ENCODE peak calls at places on chromosomes 5 and 9, in ten cellular contexts. One of them, this sample, is unnamed.
A peak's percentile ranks its signal among the peaks of the same experiment; 100 is the strongest.

GRCh38 chr5:75574791-75575190 is 36.5 kb upstream of the ANKDD1B start:
- DNase-seq in fibroblast of lung: peak; percentile 43
- DNase-seq in spleen: no peak
- DNase-seq in ovary: no peak
- DNase-seq in mammary epithelial cell: no peak
- DNase-seq in upper lobe of left lung: no peak
- DNase-seq in tibial nerve: no peak
- DNase-seq in MM.1S: no peak
- DNase-seq in colonic mucosa: no peak
- DNase-seq in psoas muscle: no peak
- DNase-seq in this sample: no peak

GRCh38 chr5:22852807-22853670 is at the start of gene CDH12:
- DNase-seq in tibial nerve: no peak
- DNase-seq in fibroblast of lung: peak; percentile 32
- DNase-seq in spleen: peak; percentile 67
- DNase-seq in upper lobe of left lung: peak; percentile 65
- DNase-seq in mammary epithelial cell: peak; percentile 16
- DNase-seq in ovary: no peak
- DNase-seq in colonic mucosa: no peak
- DNase-seq in MM.1S: peak; percentile 27
- DNase-seq in psoas muscle: no peak
- DNase-seq in this sample: no peak

GRCh38 chr5:138276402-138277054 is 2.1 kb upstream of the GFRA3 start:
- DNase-seq in upper lobe of left lung: no peak
- DNase-seq in fibroblast of lung: no peak
- DNase-seq in spleen: no peak
- DNase-seq in tibial nerve: no peak
- DNase-seq in colonic mucosa: no peak
- DNase-seq in ovary: no peak
- DNase-seq in psoas muscle: no peak
- DNase-seq in mammary epithelial cell: no peak
- DNase-seq in MM.1S: no peak
- DNase-seq in this sample: no peak

GRCh38 chr5:17412760-17413671 is 85.0 kb upstream of the TAF11L2 start:
- DNase-seq in tibial nerve: no peak
- DNase-seq in upper lobe of left lung: no peak
- DNase-seq in colonic mucosa: no peak
- DNase-seq in mammary epithelial cell: no peak
- DNase-seq in psoas muscle: no peak
- DNase-seq in fibroblast of lung: no peak
- DNase-seq in MM.1S: no peak
- DNase-seq in ovary: no peak
- DNase-seq in spleen: peak; percentile 81
- DNase-seq in this sample: no peak

GRCh38 chr5:134511796-134512660 is 13.4 kb upstream of the JADE2 start:
- DNase-seq in mammary epithelial cell: peak; percentile 35
- DNase-seq in ovary: peak; percentile 90
- DNase-seq in upper lobe of left lung: no peak
- DNase-seq in spleen: no peak
- DNase-seq in colonic mucosa: peak; percentile 72
- DNase-seq in fibroblast of lung: peak; percentile 88
- DNase-seq in tibial nerve: peak; percentile 79
- DNase-seq in psoas muscle: peak; percentile 89
- DNase-seq in MM.1S: no peak
- DNase-seq in this sample: peak; percentile 72

GRCh38 chr9:114465906-114466900 is 39.1 kb downstream of the WHRN start:
- DNase-seq in ovary: peak; percentile 65
- DNase-seq in mammary epithelial cell: no peak
- DNase-seq in MM.1S: no peak
- DNase-seq in spleen: no peak
- DNase-seq in upper lobe of left lung: peak; percentile 56
- DNase-seq in colonic mucosa: no peak
- DNase-seq in fibroblast of lung: no peak
- DNase-seq in tibial nerve: no peak
- DNase-seq in psoas muscle: no peak
- DNase-seq in this sample: no peak

GRCh38 chr9:133597316-133597957 is 11.8 kb downstream of the FAM163B start:
- DNase-seq in ovary: no peak
- DNase-seq in spleen: no peak
- DNase-seq in colonic mucosa: no peak
- DNase-seq in psoas muscle: no peak
- DNase-seq in mammary epithelial cell: no peak
- DNase-seq in tibial nerve: no peak
- DNase-seq in fibroblast of lung: peak; percentile 18
- DNase-seq in upper lobe of left lung: no peak
- DNase-seq in MM.1S: no peak
- DNase-seq in this sample: no peak

GRCh38 chr5:95759634-95760033 is 28.5 kb downstream of the RHOBTB3 start:
- DNase-seq in mammary epithelial cell: no peak
- DNase-seq in psoas muscle: no peak
- DNase-seq in ovary: no peak
- DNase-seq in spleen: no peak
- DNase-seq in upper lobe of left lung: no peak
- DNase-seq in colonic mucosa: peak; percentile 32
- DNase-seq in tibial nerve: no peak
- DNase-seq in fibroblast of lung: peak; percentile 44
- DNase-seq in MM.1S: no peak
- DNase-seq in this sample: no peak

GRCh38 chr5:128264567-128264966 is 181.0 kb downstream of the SLC12A2 start:
- DNase-seq in spleen: no peak
- DNase-seq in ovary: no peak
- DNase-seq in tibial nerve: no peak
- DNase-seq in psoas muscle: no peak
- DNase-seq in colonic mucosa: no peak
- DNase-seq in upper lobe of left lung: no peak
- DNase-seq in mammary epithelial cell: no peak
- DNase-seq in fibroblast of lung: peak; percentile 37
- DNase-seq in MM.1S: no peak
- DNase-seq in this sample: no peak

GRCh38 chr9:126151031-126151670 is 175.5 kb upstream of the MVB12B start:
- DNase-seq in tibial nerve: no peak
- DNase-seq in spleen: peak; percentile 33
- DNase-seq in fibroblast of lung: peak; percentile 3
- DNase-seq in upper lobe of left lung: no peak
- DNase-seq in psoas muscle: no peak
- DNase-seq in MM.1S: no peak
- DNase-seq in mammary epithelial cell: no peak
- DNase-seq in ovary: no peak
- DNase-seq in colonic mucosa: peak; percentile 29
- DNase-seq in this sample: no peak

GRCh38 chr9:124600407-124600806 is 93.2 kb upstream of the NR5A1 start:
- DNase-seq in colonic mucosa: no peak
- DNase-seq in mammary epithelial cell: no peak
- DNase-seq in fibroblast of lung: no peak
- DNase-seq in tibial nerve: no peak
- DNase-seq in upper lobe of left lung: no peak
- DNase-seq in psoas muscle: no peak
- DNase-seq in MM.1S: no peak
- DNase-seq in spleen: no peak
- DNase-seq in ovary: no peak
- DNase-seq in this sample: no peak

GRCh38 chr5:177310332-177310731 is 1.4 kb downstream of the MXD3 start:
- DNase-seq in MM.1S: no peak
- DNase-seq in psoas muscle: no peak
- DNase-seq in upper lobe of left lung: peak; percentile 82
- DNase-seq in fibroblast of lung: no peak
- DNase-seq in colonic mucosa: no peak
- DNase-seq in tibial nerve: no peak
- DNase-seq in mammary epithelial cell: no peak
- DNase-seq in ovary: no peak
- DNase-seq in spleen: peak; percentile 87
- DNase-seq in this sample: no peak

GRCh38 chr5:9421823-9422354 is 124.0 kb downstream of the SEMA5A start:
- DNase-seq in psoas muscle: no peak
- DNase-seq in spleen: no peak
- DNase-seq in upper lobe of left lung: no peak
- DNase-seq in mammary epithelial cell: no peak
- DNase-seq in colonic mucosa: no peak
- DNase-seq in tibial nerve: no peak
- DNase-seq in ovary: no peak
- DNase-seq in fibroblast of lung: peak; percentile 48
- DNase-seq in MM.1S: no peak
- DNase-seq in this sample: no peak

GRCh38 chr9:136665111-136665703 is 2.5 kb downstream of the EGFL7 start:
- DNase-seq in psoas muscle: no peak
- DNase-seq in colonic mucosa: no peak
- DNase-seq in spleen: no peak
- DNase-seq in ovary: no peak
- DNase-seq in mammary epithelial cell: no peak
- DNase-seq in MM.1S: no peak
- DNase-seq in upper lobe of left lung: no peak
- DNase-seq in tibial nerve: no peak
- DNase-seq in fibroblast of lung: no peak
- DNase-seq in this sample: no peak
- TF ChIP-seq CTCF in psoas muscle: no peak
- TF ChIP-seq CTCF in colonic mucosa: no peak
- TF ChIP-seq CTCF in spleen: peak; percentile 46
- TF ChIP-seq CTCF in ovary: no peak
- TF ChIP-seq CTCF in mammary epithelial cell: no peak
- TF ChIP-seq CTCF in MM.1S: no peak
- TF ChIP-seq CTCF in upper lobe of left lung: peak; percentile 48
- TF ChIP-seq CTCF in tibial nerve: peak; percentile 8
- TF ChIP-seq CTCF in fibroblast of lung: peak; percentile 10
- TF ChIP-seq CTCF in this sample: peak; percentile 48

GRCh38 chr5:172867761-172868435 is 33.8 kb downstream of the ERGIC1 start:
- DNase-seq in tibial nerve: no peak
- DNase-seq in spleen: peak; percentile 16
- DNase-seq in fibroblast of lung: no peak
- DNase-seq in MM.1S: no peak
- DNase-seq in mammary epithelial cell: no peak
- DNase-seq in colonic mucosa: no peak
- DNase-seq in ovary: no peak
- DNase-seq in upper lobe of left lung: no peak
- DNase-seq in psoas muscle: no peak
- DNase-seq in this sample: no peak
- H3K4me1 ChIP-seq in tibial nerve: peaks cover 69% of the 10 kb centered on the region
- H3K4me1 ChIP-seq in spleen: peaks cover 96% of the 10 kb centered on the region
- H3K4me1 ChIP-seq in fibroblast of lung: peaks cover 55% of the 10 kb centered on the region
- H3K4me1 ChIP-seq in MM.1S: no peaks in the 10 kb centered on the region
- H3K4me1 ChIP-seq in mammary epithelial cell: peaks cover 53% of the 10 kb centered on the region
- H3K4me1 ChIP-seq in colonic mucosa: peaks cover 4% of the 10 kb centered on the region
- H3K4me1 ChIP-seq in ovary: peaks cover 50% of the 10 kb centered on the region
- H3K4me1 ChIP-seq in upper lobe of left lung: peaks cover 69% of the 10 kb centered on the region
- H3K4me1 ChIP-seq in psoas muscle: peaks cover 90% of the 10 kb centered on the region
- H3K4me1 ChIP-seq in this sample: peaks cover 89% of the 10 kb centered on the region

GRCh38 chr5:31186672-31187267 is 6.7 kb upstream of the CDH6 start:
- DNase-seq in MM.1S: peak; percentile 36
- DNase-seq in spleen: no peak
- DNase-seq in colonic mucosa: no peak
- DNase-seq in tibial nerve: no peak
- DNase-seq in upper lobe of left lung: no peak
- DNase-seq in fibroblast of lung: peak; percentile 50
- DNase-seq in psoas muscle: no peak
- DNase-seq in mammary epithelial cell: peak; percentile 3
- DNase-seq in ovary: no peak
- DNase-seq in this sample: no peak
- TF ChIP-seq CTCF in MM.1S: peak; percentile 79
- TF ChIP-seq CTCF in spleen: peak; percentile 61
- TF ChIP-seq CTCF in colonic mucosa: peak; percentile 78
- TF ChIP-seq CTCF in tibial nerve: peak; percentile 79
- TF ChIP-seq CTCF in upper lobe of left lung: peak; percentile 37
- TF ChIP-seq CTCF in fibroblast of lung: peak; percentile 73
- TF ChIP-seq CTCF in psoas muscle: peak; percentile 54
- TF ChIP-seq CTCF in mammary epithelial cell: peak; percentile 77
- TF ChIP-seq CTCF in ovary: no peak
- TF ChIP-seq CTCF in this sample: peak; percentile 79

DNA sequence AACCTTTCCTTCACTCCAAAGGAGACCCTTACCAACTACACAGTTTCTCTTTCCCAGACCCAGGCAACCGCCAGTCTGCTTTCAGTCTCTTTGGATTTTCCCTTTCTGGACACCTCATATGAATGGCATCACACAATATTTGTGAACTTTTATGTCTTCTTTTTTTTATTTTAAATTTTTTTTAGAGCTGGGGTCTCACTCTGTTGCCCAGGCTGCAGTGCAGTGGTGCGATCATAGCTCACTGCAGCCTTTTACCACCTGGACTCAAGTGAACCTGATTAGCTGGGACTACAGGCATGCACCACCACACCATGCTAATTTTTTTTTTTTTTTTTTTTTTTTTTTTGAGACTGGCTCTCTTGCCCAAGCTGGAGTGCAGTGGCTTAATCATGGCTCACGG is 37.5 kb downstream of the UBAP1 start:
- DNase-seq in ovary: no peak
- DNase-seq in spleen: no peak
- DNase-seq in psoas muscle: no peak
- DNase-seq in colonic mucosa: no peak
- DNase-seq in tibial nerve: no peak
- DNase-seq in fibroblast of lung: no peak
- DNase-seq in MM.1S: no peak
- DNase-seq in mammary epithelial cell: no peak
- DNase-seq in upper lobe of left lung: no peak
- DNase-seq in this sample: no peak
- H3K4me1 ChIP-seq in ovary: peaks cover 7% of the 10 kb centered on the region
- H3K4me1 ChIP-seq in spleen: peaks cover 31% of the 10 kb centered on the region
- H3K4me1 ChIP-seq in psoas muscle: peaks cover 19% of the 10 kb centered on the region
- H3K4me1 ChIP-seq in colonic mucosa: no peaks in the 10 kb centered on the region
- H3K4me1 ChIP-seq in tibial nerve: no peaks in the 10 kb centered on the region
- H3K4me1 ChIP-seq in fibroblast of lung: no peaks in the 10 kb centered on the region
- H3K4me1 ChIP-seq in MM.1S: no peaks in the 10 kb centered on the region
- H3K4me1 ChIP-seq in mammary epithelial cell: no peaks in the 10 kb centered on the region
- H3K4me1 ChIP-seq in upper lobe of left lung: no peaks in the 10 kb centered on the region
- H3K4me1 ChIP-seq in this sample: peaks cover 9% of the 10 kb centered on the region

DNA sequence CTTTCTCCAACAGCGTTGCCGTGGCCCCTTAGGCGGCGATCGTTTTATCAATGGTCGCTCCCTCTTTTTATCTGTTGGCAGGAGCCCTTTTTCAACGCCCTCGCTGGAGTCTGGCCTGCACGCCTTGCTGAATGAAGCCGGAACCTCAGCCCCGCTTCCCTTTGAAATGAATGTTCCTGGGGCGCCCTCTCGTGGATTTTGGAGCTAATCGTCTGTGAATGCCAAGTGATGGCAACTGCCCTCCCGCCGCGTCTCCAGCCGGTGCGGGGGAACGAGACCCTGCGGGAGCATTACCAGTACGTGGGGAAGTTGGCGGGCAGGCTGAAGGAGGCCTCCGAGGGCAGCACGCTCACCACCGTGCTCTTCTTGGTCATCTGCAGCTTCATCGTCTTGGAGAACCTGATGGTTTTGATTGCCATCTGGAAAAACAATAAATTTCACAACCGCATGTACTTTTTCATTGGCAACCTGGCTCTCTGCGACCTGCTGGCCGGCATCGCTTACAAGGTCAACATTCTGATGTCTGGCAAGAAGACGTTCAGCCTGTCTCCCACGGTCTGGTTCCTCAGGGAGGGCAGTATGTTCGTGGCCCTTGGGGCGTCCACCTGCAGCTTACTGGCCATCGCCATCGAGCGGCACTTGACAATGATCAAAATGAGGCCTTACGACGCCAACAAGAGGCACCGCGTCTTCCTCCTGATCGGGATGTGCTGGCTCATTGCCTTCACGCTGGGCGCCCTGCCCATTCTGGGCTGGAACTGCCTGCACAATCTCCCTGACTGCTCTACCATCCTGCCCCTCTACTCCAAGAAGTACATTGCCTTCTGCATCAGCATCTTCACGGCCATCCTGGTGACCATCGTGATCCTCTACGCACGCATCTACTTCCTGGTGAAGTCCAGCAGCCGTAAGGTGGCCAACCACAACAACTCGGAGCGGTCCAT is 10.0 kb downstream of the S1PR3 start:
- DNase-seq in colonic mucosa: peak; percentile 89
- DNase-seq in MM.1S: peak; percentile 81
- DNase-seq in upper lobe of left lung: peak; percentile 83
- DNase-seq in fibroblast of lung: peak; percentile 88
- DNase-seq in mammary epithelial cell: peak; percentile 61
- DNase-seq in tibial nerve: peak; percentile 94
- DNase-seq in spleen: peak; percentile 91
- DNase-seq in ovary: peak; percentile 87
- DNase-seq in psoas muscle: peak; percentile 86
- DNase-seq in this sample: peak; percentile 87
- TF ChIP-seq CTCF in colonic mucosa: peak; percentile 76
- TF ChIP-seq CTCF in MM.1S: peak; percentile 79
- TF ChIP-seq CTCF in upper lobe of left lung: peak; percentile 83
- TF ChIP-seq CTCF in fibroblast of lung: peak; percentile 64
- TF ChIP-seq CTCF in mammary epithelial cell: peak; percentile 80
- TF ChIP-seq CTCF in tibial nerve: peak; percentile 80
- TF ChIP-seq CTCF in spleen: peak; percentile 84
- TF ChIP-seq CTCF in ovary: peak; percentile 36
- TF ChIP-seq CTCF in psoas muscle: peak; percentile 61
- TF ChIP-seq CTCF in this sample: peak; percentile 84